ENCODE peak calls at places on chromosomes 11 and 22, in five cellular contexts. One of them, this sample, is unnamed.

GRCh38 chr22:49198705-49199084 is 629.0 kb downstream of the BRD1 start:
- DNase-seq in activated naive CD4-positive, alpha-beta T cell: no peak
- DNase-seq in Right ventricle myocardium superior: no peak
- DNase-seq in aorta: no peak
- DNase-seq in fibroblast of lung: no peak
- DNase-seq in this sample: no peak

GRCh38 chr11:73507086-73507485 is 90.8 kb downstream of the FAM168A start:
- DNase-seq in activated naive CD4-positive, alpha-beta T cell: no peak
- DNase-seq in Right ventricle myocardium superior: no peak
- DNase-seq in aorta: no peak
- DNase-seq in fibroblast of lung: no peak
- DNase-seq in this sample: no peak

GRCh38 chr22:35556666-35557065 is 16.0 kb downstream of the RASD2 start:
- DNase-seq in activated naive CD4-positive, alpha-beta T cell: no peak
- DNase-seq in Right ventricle myocardium superior: no peak
- DNase-seq in aorta: no peak
- DNase-seq in fibroblast of lung: no peak
- DNase-seq in this sample: no peak

GRCh38 chr11:47586043-47586442 is 435 bp upstream of the FAM180B start:
- DNase-seq in activated naive CD4-positive, alpha-beta T cell: no peak
- DNase-seq in Right ventricle myocardium superior: peak
- DNase-seq in aorta: peak
- DNase-seq in fibroblast of lung: no peak
- DNase-seq in this sample: no peak

GRCh38 chr11:3095712-3096361 is 38.6 kb upstream of the CARS1 start:
- DNase-seq in activated naive CD4-positive, alpha-beta T cell: no peak
- DNase-seq in Right ventricle myocardium superior: peak
- DNase-seq in aorta: peak
- DNase-seq in fibroblast of lung: peak
- DNase-seq in this sample: peak

GRCh38 chr22:19149047-19149883 is 827 bp downstream of the GSC2 start:
- DNase-seq in activated naive CD4-positive, alpha-beta T cell: peak
- DNase-seq in Right ventricle myocardium superior: no peak
- DNase-seq in aorta: no peak
- DNase-seq in fibroblast of lung: no peak
- DNase-seq in this sample: no peak

GRCh38 chr11:1303973-1304372 is 5.5 kb downstream of the TOLLIP start:
- DNase-seq in activated naive CD4-positive, alpha-beta T cell: no peak
- DNase-seq in Right ventricle myocardium superior: no peak
- DNase-seq in aorta: no peak
- DNase-seq in fibroblast of lung: peak
- DNase-seq in this sample: peak

GRCh38 chr11:88377151-88377550 is 39.6 kb upstream of the CTSC start:
- DNase-seq in activated naive CD4-positive, alpha-beta T cell: no peak
- DNase-seq in Right ventricle myocardium superior: no peak
- DNase-seq in aorta: no peak
- DNase-seq in fibroblast of lung: peak
- DNase-seq in this sample: no peak

GRCh38 chr22:49168219-49168813 is 659.4 kb downstream of the BRD1 start:
- DNase-seq in activated naive CD4-positive, alpha-beta T cell: no peak
- DNase-seq in Right ventricle myocardium superior: no peak
- DNase-seq in aorta: no peak
- DNase-seq in fibroblast of lung: no peak
- DNase-seq in this sample: no peak

GRCh38 chr22:20131593-20131855 is at the start of gene ZDHHC8:
- DNase-seq in activated naive CD4-positive, alpha-beta T cell: peak
- DNase-seq in Right ventricle myocardium superior: peak
- DNase-seq in aorta: no peak
- DNase-seq in fibroblast of lung: no peak
- DNase-seq in this sample: peak

GRCh38 chr11:75132080-75132479 is 18.8 kb upstream of the SLCO2B1 start:
- DNase-seq in activated naive CD4-positive, alpha-beta T cell: no peak
- DNase-seq in Right ventricle myocardium superior: no peak
- DNase-seq in aorta: no peak
- DNase-seq in fibroblast of lung: no peak
- DNase-seq in this sample: no peak

GRCh38 chr22:43136255-43136654 is 6.9 kb downstream of the MCAT start:
- DNase-seq in activated naive CD4-positive, alpha-beta T cell: peak
- DNase-seq in Right ventricle myocardium superior: peak
- DNase-seq in aorta: no peak
- DNase-seq in fibroblast of lung: peak
- DNase-seq in this sample: peak

GRCh38 chr11:2136209-2136951 is 2.8 kb downstream of the IGF2 start:
- DNase-seq in activated naive CD4-positive, alpha-beta T cell: no peak
- DNase-seq in Right ventricle myocardium superior: peak
- DNase-seq in aorta: peak
- DNase-seq in fibroblast of lung: no peak
- DNase-seq in this sample: no peak

GRCh38 chr22:23088199-23088604 is 17.9 kb downstream of the GNAZ start:
- DNase-seq in activated naive CD4-positive, alpha-beta T cell: no peak
- DNase-seq in Right ventricle myocardium superior: no peak
- DNase-seq in aorta: no peak
- DNase-seq in fibroblast of lung: no peak
- DNase-seq in this sample: no peak

GRCh38 chr11:15704064-15704463 is 589.3 kb downstream of the INSC start:
- DNase-seq in activated naive CD4-positive, alpha-beta T cell: no peak
- DNase-seq in Right ventricle myocardium superior: no peak
- DNase-seq in aorta: no peak
- DNase-seq in fibroblast of lung: no peak
- DNase-seq in this sample: no peak

GRCh38 chr11:67271548-67272284 is 5.4 kb downstream of the GRK2 start:
- DNase-seq in activated naive CD4-positive, alpha-beta T cell: peak
- DNase-seq in Right ventricle myocardium superior: peak
- DNase-seq in aorta: peak
- DNase-seq in fibroblast of lung: no peak
- DNase-seq in this sample: no peak

GRCh38 chr22:35651085-35651484 is 2.8 kb downstream of the APOL6 start:
- DNase-seq in activated naive CD4-positive, alpha-beta T cell: no peak
- DNase-seq in Right ventricle myocardium superior: no peak
- DNase-seq in aorta: no peak
- DNase-seq in fibroblast of lung: no peak
- DNase-seq in this sample: no peak

GRCh38 chr11:10646005-10646404 is 47.5 kb downstream of the IRAG1 start:
- DNase-seq in activated naive CD4-positive, alpha-beta T cell: no peak
- DNase-seq in Right ventricle myocardium superior: no peak
- DNase-seq in aorta: no peak
- DNase-seq in fibroblast of lung: no peak
- DNase-seq in this sample: no peak